ENCODE peak calls at places on chromosomes 11 and 22, in five cellular contexts. One of them, this sample, is unnamed.

GRCh38 chr22:19448076-19448607 is 631 bp upstream of the C22orf39 start:
- DNase-seq in H1: no peak
- DNase-seq in SK-N-SH: peak
- DNase-seq in HCT116: no peak
- DNase-seq in K562: peak
- DNase-seq in this sample: peak

GRCh38 chr11:121656333-121657090 is 203.7 kb upstream of the SORL1-AS1 start:
- DNase-seq in H1: peak
- DNase-seq in SK-N-SH: no peak
- DNase-seq in K562: no peak
- DNase-seq in HCT116: no peak
- DNase-seq in this sample: no peak

GRCh38 chr11:117828641-117829368 is 4.3 kb upstream of the FXYD2 start:
- DNase-seq in HCT116: no peak
- DNase-seq in H1: peak
- DNase-seq in K562: peak
- DNase-seq in SK-N-SH: no peak
- DNase-seq in this sample: no peak

GRCh38 chr22:29470159-29470855 is 9.7 kb upstream of the NEFH start:
- DNase-seq in H1: peak
- DNase-seq in SK-N-SH: peak
- DNase-seq in K562: peak
- DNase-seq in HCT116: peak
- DNase-seq in this sample: peak

GRCh38 chr11:5210376-5210885 is 9.9 kb upstream of the OR51V1 start:
- DNase-seq in HCT116: no peak
- DNase-seq in K562: no peak
- DNase-seq in H1: no peak
- DNase-seq in SK-N-SH: no peak
- DNase-seq in this sample: no peak

GRCh38 chr22:28976588-28976987 is 85.0 kb downstream of the C22orf31 start:
- DNase-seq in H1: no peak
- DNase-seq in K562: no peak
- DNase-seq in HCT116: peak
- DNase-seq in SK-N-SH: no peak
- DNase-seq in this sample: no peak

GRCh38 chr11:42301777-42302176 is 842.3 kb upstream of the LRRC4C start:
- DNase-seq in HCT116: no peak
- DNase-seq in K562: no peak
- DNase-seq in SK-N-SH: no peak
- DNase-seq in H1: no peak
- DNase-seq in this sample: no peak

GRCh38 chr11:82906931-82907330 is 5.4 kb downstream of the DDIAS start:
- DNase-seq in K562: no peak
- DNase-seq in SK-N-SH: no peak
- DNase-seq in H1: no peak
- DNase-seq in HCT116: no peak
- DNase-seq in this sample: no peak

GRCh38 chr22:18110194-18110943 is at the start of gene TUBA8:
- DNase-seq in K562: no peak
- DNase-seq in SK-N-SH: peak
- DNase-seq in HCT116: no peak
- DNase-seq in H1: peak
- DNase-seq in this sample: peak

GRCh38 chr11:69166186-69167115 is 10.7 kb downstream of the SMIM38 start:
- DNase-seq in SK-N-SH: peak
- DNase-seq in HCT116: peak
- DNase-seq in H1: no peak
- DNase-seq in K562: peak
- DNase-seq in this sample: no peak

GRCh38 chr22:29747832-29748231 is 19.0 kb downstream of the ZMAT5 start:
- DNase-seq in SK-N-SH: no peak
- DNase-seq in H1: no peak
- DNase-seq in K562: no peak
- DNase-seq in HCT116: no peak
- DNase-seq in this sample: no peak

GRCh38 chr11:1163321-1163910 is 5.7 kb downstream of the MUC5AC start:
- DNase-seq in HCT116: no peak
- DNase-seq in SK-N-SH: peak
- DNase-seq in H1: no peak
- DNase-seq in K562: no peak
- DNase-seq in this sample: no peak

GRCh38 chr11:126149759-126150236 is 61.7 kb downstream of the RPUSD4 start:
- DNase-seq in H1: no peak
- DNase-seq in SK-N-SH: no peak
- DNase-seq in HCT116: no peak
- DNase-seq in K562: no peak
- DNase-seq in this sample: no peak

GRCh38 chr22:41573677-41574264 is 13.0 kb downstream of the CSDC2 start:
- DNase-seq in HCT116: no peak
- DNase-seq in H1: no peak
- DNase-seq in SK-N-SH: no peak
- DNase-seq in K562: no peak
- DNase-seq in this sample: no peak

GRCh38 chr11:12285811-12286222 is 91.6 kb upstream of the PARVA start:
- DNase-seq in H1: peak
- DNase-seq in SK-N-SH: peak
- DNase-seq in K562: no peak
- DNase-seq in HCT116: no peak
- DNase-seq in this sample: no peak

GRCh38 chr22:20437253-20438065 is at the start of gene SCARF2:
- DNase-seq in K562: no peak
- DNase-seq in H1: peak
- DNase-seq in SK-N-SH: peak
- DNase-seq in HCT116: no peak
- DNase-seq in this sample: no peak

GRCh38 chr11:116808262-116809175 is 14.6 kb downstream of the APOA4 start:
- DNase-seq in HCT116: no peak
- DNase-seq in SK-N-SH: no peak
- DNase-seq in K562: no peak
- DNase-seq in H1: no peak
- DNase-seq in this sample: no peak

GRCh38 chr11:120792306-120792705 is 231.6 kb upstream of the TBCEL start:
- DNase-seq in H1: no peak
- DNase-seq in SK-N-SH: no peak
- DNase-seq in HCT116: no peak
- DNase-seq in K562: no peak
- DNase-seq in this sample: no peak

GRCh38 chr11:7918141-7918540 is 12.9 kb downstream of the OR10A6 start:
- DNase-seq in K562: no peak
- DNase-seq in H1: no peak
- DNase-seq in SK-N-SH: no peak
- DNase-seq in HCT116: no peak
- DNase-seq in this sample: peak

GRCh38 chr11:121661796-121662508 is 209.2 kb upstream of the SORL1-AS1 start:
- DNase-seq in H1: no peak
- DNase-seq in SK-N-SH: no peak
- DNase-seq in HCT116: no peak
- DNase-seq in K562: no peak
- DNase-seq in this sample: no peak

GRCh38 chr11:117072517-117073218 is 25.6 kb downstream of the SIK3 start:
- DNase-seq in SK-N-SH: no peak
- DNase-seq in H1: no peak
- DNase-seq in K562: peak
- DNase-seq in HCT116: peak
- DNase-seq in this sample: no peak

GRCh38 chr11:116037851-116038250 is 533.6 kb upstream of the CADM1 start:
- DNase-seq in SK-N-SH: peak
- DNase-seq in HCT116: no peak
- DNase-seq in H1: no peak
- DNase-seq in K562: no peak
- DNase-seq in this sample: no peak

GRCh38 chr22:46897246-46897623 is 134.8 kb downstream of the TBC1D22A start:
- DNase-seq in SK-N-SH: no peak
- DNase-seq in K562: peak
- DNase-seq in HCT116: no peak
- DNase-seq in H1: no peak
- DNase-seq in this sample: no peak

GRCh38 chr22:26939466-26939865 is 282.1 kb downstream of the MIAT start:
- DNase-seq in H1: no peak
- DNase-seq in SK-N-SH: no peak
- DNase-seq in K562: no peak
- DNase-seq in HCT116: no peak
- DNase-seq in this sample: no peak

GRCh38 chr22:35191412-35191811 is 65.9 kb upstream of the HMGXB4 start:
- DNase-seq in K562: no peak
- DNase-seq in HCT116: peak
- DNase-seq in H1: no peak
- DNase-seq in SK-N-SH: no peak
- DNase-seq in this sample: no peak

GRCh38 chr22:19903513-19903912 is 38.1 kb upstream of the COMT start:
- DNase-seq in K562: no peak
- DNase-seq in SK-N-SH: no peak
- DNase-seq in HCT116: no peak
- DNase-seq in H1: peak
- DNase-seq in this sample: no peak

GRCh38 chr11:48106166-48106565 is 110.4 kb upstream of the OR4B1 start:
- DNase-seq in H1: no peak
- DNase-seq in K562: no peak
- DNase-seq in SK-N-SH: no peak
- DNase-seq in HCT116: no peak
- DNase-seq in this sample: no peak

GRCh38 chr11:17540807-17541206 is 3.4 kb downstream of the USH1C start:
- DNase-seq in HCT116: no peak
- DNase-seq in H1: no peak
- DNase-seq in SK-N-SH: no peak
- DNase-seq in K562: no peak
- DNase-seq in this sample: no peak

GRCh38 chr11:17543574-17544180 is 539 bp downstream of the USH1C start:
- DNase-seq in K562: no peak
- DNase-seq in HCT116: no peak
- DNase-seq in SK-N-SH: no peak
- DNase-seq in H1: no peak
- DNase-seq in this sample: no peak

GRCh38 chr11:17542249-17542648 is 2.0 kb downstream of the USH1C start:
- DNase-seq in HCT116: no peak
- DNase-seq in K562: no peak
- DNase-seq in SK-N-SH: no peak
- DNase-seq in H1: no peak
- DNase-seq in this sample: no peak

GRCh38 chr11:17543041-17543440 is 1.2 kb downstream of the USH1C start:
- DNase-seq in H1: no peak
- DNase-seq in HCT116: no peak
- DNase-seq in K562: no peak
- DNase-seq in SK-N-SH: no peak
- DNase-seq in this sample: no peak

GRCh38 chr11:17541330-17541885 is 2.8 kb downstream of the USH1C start:
- DNase-seq in HCT116: no peak
- DNase-seq in K562: no peak
- DNase-seq in H1: no peak
- DNase-seq in SK-N-SH: no peak
- DNase-seq in this sample: peak
- TF ChIP-seq JUND in HCT116: no peak
- TF ChIP-seq JUND in K562: no peak
- TF ChIP-seq JUND in H1: no peak
- TF ChIP-seq JUND in SK-N-SH: no peak
- TF ChIP-seq JUND in this sample: no peak

DNA sequence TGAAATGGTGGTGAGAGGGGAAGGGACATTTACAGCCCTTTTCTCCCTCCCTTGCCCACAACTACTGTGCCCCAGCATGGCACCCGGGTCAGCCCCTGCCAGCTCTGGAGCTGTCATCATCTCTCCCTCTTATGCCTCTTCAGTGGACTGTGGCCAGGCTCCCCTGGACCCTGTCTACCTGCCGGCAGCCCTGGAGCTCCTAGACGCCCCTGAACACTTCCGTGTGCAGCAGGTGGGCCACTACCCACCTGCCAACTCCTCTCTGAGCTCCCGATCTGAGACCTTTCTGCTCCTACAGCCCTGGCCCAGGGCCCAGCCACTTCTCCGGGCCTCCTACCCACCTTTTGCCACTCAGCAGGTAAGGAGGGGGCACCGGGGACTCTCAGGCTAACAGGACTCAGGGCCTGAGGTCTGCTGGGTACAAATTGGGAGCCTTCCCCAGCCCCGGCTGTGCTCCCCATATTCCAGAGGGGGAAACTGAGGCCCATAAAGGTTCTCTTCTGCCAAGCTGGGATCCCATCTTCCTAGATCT is 2.9 kb downstream of the TMEM132A start:
- DNase-seq in SK-N-SH: no peak
- DNase-seq in HCT116: no peak
- DNase-seq in K562: no peak
- DNase-seq in H1: no peak
- DNase-seq in this sample: no peak
- TF ChIP-seq JUND in SK-N-SH: no peak
- TF ChIP-seq JUND in HCT116: no peak
- TF ChIP-seq JUND in K562: no peak
- TF ChIP-seq JUND in H1: no peak
- TF ChIP-seq JUND in this sample: no peak

DNA sequence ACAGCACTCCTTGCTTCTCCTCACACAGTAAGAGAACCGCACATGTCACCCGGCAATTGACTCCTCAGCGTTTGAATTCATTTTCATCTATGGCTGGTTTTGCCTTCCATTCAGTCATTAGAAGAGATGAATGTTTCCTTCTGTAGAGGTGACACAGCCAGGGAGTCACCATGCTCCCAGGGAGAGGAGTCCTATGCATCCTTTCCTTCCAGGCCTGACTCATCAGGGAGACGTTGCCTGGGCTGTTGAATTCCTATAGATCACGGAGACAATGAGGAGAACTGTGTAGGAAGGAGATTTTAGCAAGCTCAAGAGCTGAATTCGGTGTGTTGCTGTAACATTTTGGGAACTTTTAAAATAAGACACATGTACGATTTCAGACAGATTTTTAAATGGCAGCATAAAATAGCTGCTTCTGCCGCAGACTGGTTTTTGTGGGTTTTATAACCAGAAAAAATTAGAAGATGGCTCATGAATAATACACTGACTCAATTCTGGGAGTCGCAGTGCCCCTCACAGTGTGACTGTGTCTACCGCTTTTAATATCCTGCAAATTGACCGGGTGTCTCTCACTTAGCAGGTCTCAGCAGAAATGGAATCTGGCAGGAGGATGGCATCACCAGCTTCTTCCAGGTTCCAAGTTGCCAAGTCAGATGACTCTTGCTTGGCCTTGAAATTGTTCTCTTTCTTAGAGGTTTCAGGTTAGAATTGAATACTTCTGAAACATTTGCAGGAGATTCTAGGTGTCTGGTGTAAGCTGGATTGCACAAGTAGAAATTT is 44.5 kb upstream of the CLMP start:
- DNase-seq in H1: no peak
- DNase-seq in HCT116: no peak
- DNase-seq in K562: no peak
- DNase-seq in SK-N-SH: no peak
- DNase-seq in this sample: no peak
- TF ChIP-seq JUND in H1: no peak
- TF ChIP-seq JUND in HCT116: no peak
- TF ChIP-seq JUND in K562: no peak
- TF ChIP-seq JUND in SK-N-SH: peak
- TF ChIP-seq JUND in this sample: no peak

DNA sequence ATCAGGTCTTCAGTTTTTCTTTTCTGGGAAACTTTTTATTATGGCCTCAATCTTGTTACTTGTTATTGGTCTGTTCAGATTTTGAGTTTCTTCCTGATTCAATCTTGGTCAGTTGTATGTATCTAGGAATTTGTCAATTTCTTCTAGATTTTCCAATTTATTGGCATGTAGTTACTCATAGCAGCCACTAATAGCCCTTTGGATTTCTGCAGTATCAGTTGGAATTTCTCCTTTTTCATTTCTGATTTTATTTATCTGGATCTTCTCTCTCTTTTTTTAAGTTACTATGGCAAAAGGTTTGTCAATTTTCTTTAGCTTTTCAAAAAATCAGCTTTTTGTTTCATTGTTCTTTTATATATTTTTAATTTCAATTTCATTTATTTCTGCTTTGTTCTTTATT is 419.6 kb upstream of the KIRREL3 start:
- DNase-seq in SK-N-SH: no peak
- DNase-seq in H1: no peak
- DNase-seq in K562: no peak
- DNase-seq in HCT116: no peak
- DNase-seq in this sample: no peak
- TF ChIP-seq JUND in SK-N-SH: no peak
- TF ChIP-seq JUND in H1: no peak
- TF ChIP-seq JUND in K562: no peak
- TF ChIP-seq JUND in HCT116: no peak
- TF ChIP-seq JUND in this sample: no peak

This sample was measured in T47D.